ENCODE peak calls at places on chromosomes 5 and 9, in four cellular contexts. H, F, K and U are unnamed samples.
A peak's percentile ranks its signal among the peaks of the same experiment; 100 is the strongest.

GRCh38 chr5:124744170-124744911 is 2.1 kb downstream of the ZNF608 start:
- DNase-seq in K (no peak), H (no peak), F (no peak), U (no peak)

GRCh38 chr9:110255417-110256141 is 728 bp downstream of the TXN start:
- DNase-seq in F (peak; percentile 48), K (no peak), H (peak; percentile 29), U (no peak)

GRCh38 chr9:112725961-112726360 is 8.0 kb upstream of the INIP start:
- DNase-seq in F (no peak), K (no peak), H (no peak), U (no peak)

GRCh38 chr9:131477816-131478419 is 24.8 kb upstream of the POMT1 start:
- DNase-seq in F (no peak), H (no peak), K (no peak), U (no peak)

GRCh38 chr9:78167356-78167755 is 68.5 kb upstream of the CEP78 start:
- DNase-seq in K (no peak), H (no peak), F (no peak), U (no peak)

GRCh38 chr5:42840279-42840678 is 28.6 kb upstream of the SELENOP start:
- DNase-seq in F (no peak), H (peak; percentile 38), K (no peak), U (no peak)

GRCh38 chr5:159252195-159252594 is 10.9 kb upstream of the UBLCP1 start:
- DNase-seq in K (no peak), F (no peak), H (no peak), U (no peak)

GRCh38 chr9:72633966-72634365 is 112.6 kb downstream of the TMC1 start:
- DNase-seq in H (no peak), K (peak; percentile 15), F (peak; percentile 6), U (no peak)

GRCh38 chr9:135387976-135388375 is 91.6 kb upstream of the PPP1R26 start:
- DNase-seq in F (no peak), H (no peak), K (no peak), U (no peak)

GRCh38 chr5:94884294-94884693 is 265.8 kb downstream of the SLF1 start:
- DNase-seq in H (no peak), F (no peak), K (no peak), U (no peak)

GRCh38 chr5:129133553-129133952 is 39.0 kb downstream of the ISOC1 start:
- DNase-seq in F (no peak), K (no peak), H (no peak), U (no peak)

GRCh38 chr5:129137637-129138036 is 43.1 kb downstream of the ISOC1 start:
- DNase-seq in F (no peak), H (no peak), K (no peak), U (no peak)

DNA sequence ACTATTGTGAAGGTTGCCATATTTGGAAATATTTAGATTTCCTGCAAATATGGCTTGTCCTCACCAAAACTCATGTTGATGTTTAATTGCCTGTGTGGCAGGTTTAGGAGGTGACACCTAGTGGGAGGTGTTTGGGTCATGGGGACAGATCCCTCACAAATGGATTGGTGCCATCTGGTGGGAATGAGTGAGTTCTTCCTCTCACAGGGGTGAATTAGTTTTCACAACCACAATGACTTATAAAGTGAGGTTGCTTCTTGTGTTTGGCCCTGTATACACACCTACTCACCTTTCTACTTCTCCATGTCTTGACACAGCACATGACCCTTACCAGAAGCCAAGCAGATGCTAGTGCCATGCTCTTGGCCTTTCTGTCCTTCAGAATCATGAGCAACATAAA is 41.1 kb downstream of the ISOC1 start:
- DNase-seq in F (no peak), K (peak; percentile 19), H (peak; percentile 21), U (no peak)
- TF ChIP-seq TCF7L2 in F (no peak), K (no peak), H (no peak), U (no peak)

DNA sequence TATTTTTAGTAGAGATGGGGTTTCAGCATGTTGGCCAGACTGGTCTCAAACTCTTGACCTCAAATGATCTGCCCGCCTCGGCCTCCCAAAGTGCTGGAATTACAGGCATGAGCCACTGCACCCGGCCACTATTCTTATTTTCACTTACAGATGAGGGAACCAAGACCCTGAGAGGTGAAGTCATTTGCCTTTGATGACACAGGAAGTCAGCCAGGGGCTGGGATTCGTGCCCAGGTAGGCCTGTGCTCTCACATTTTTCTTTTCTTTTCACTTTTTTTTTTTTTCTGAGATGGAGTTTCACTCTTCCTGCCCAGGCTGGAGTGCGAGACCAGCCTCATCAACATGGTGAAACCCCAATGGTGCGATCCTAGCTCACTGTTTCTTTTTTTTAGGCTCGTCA is 22.2 kb downstream of the ENG start:
- DNase-seq in F (no peak), H (no peak), K (no peak), U (no peak)
- H3K4me3 ChIP-seq in F (no peak overlapping the region), H (no peak overlapping the region), K (no peak overlapping the region), U (no peak overlapping the region)

GRCh38 chr5:177457239-177458121 is 10.9 kb downstream of the PRR7 start:
- DNase-seq in F (peak; percentile 92), K (peak; percentile 97), H (peak; percentile 97), U (peak; percentile 72)

GRCh38 chr5:177458122-177458681 is 11.6 kb downstream of the PRR7 start:
- DNase-seq in K (no peak), F (no peak), H (no peak), U (no peak)

GRCh38 chr5:177459357-177459756 is 12.7 kb downstream of the PRR7 start:
- DNase-seq in F (no peak), K (no peak), H (no peak), U (no peak)

GRCh38 chr5:177459819-177460628 is 13.4 kb downstream of the DBN1 start:
- DNase-seq in K (no peak), F (no peak), H (no peak), U (no peak)

DNA sequence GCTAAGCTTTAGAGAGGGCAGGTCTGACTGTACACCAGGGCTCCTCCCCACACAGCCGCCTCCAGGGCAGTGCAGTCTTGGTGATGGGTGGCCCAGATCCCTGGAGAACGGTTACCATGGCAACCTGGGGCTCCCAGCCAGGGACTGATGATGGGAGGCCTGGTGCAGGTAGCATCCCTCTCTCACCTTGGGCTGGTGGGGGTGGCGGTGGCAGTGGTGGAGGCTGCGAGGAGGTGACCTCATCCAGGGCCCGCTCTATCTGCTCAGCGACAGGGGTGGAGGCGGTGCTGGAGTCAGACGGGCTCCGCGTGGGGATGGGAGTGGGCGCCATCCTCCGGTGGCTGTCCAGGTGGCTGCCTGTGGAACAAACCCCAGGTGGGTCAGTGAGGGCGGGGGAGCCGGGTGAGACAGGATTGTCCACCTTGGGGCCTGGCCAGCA is 12.3 kb downstream of the PRR7 start:
- DNase-seq in K (no peak), H (no peak), F (peak; percentile 41), U (no peak)
- TF ChIP-seq TCF7L2 in K (no peak), H (no peak), F (no peak), U (no peak)

DNA sequence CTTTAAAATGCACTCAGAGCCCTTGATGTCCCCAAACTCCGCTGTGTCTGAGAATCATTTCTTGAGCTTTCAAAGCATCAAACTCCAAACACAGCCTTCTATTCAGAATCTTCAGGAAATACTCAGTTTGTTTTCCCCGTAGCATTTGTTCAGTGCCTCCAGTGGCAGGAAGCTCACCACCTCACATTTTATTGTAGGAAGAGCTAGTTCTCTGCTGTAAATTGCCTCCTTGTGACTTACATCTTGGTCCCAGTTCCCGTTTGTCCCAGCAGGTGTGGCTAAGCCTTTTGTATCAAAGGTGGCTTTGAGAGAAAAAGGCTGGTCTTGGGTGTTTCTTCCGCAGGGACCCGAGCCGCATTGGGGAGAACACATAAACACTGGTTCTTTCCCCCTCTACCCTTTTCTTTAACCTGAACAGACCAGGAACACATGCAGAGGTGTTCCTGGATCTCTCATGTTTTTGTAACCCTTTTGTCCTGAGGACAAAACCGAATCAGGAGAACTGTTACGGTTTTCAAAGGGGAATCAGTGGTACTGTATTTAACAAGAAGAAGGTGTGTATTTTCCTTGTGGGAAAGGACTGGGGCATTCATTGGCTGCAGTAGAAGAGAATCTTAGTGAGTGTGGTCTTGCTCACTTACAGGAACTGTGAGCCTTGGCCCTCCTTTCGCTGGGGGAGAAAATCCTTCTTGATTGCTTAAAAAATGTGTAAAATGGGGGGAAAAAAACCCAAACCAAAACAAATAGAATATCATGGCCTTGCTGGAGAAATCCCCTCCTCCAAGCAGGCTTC is 1.9 kb downstream of the OSMR start:
- DNase-seq in K (no peak), H (no peak), F (no peak), U (no peak)
- H3K4me3 ChIP-seq in K (peak overlapping the region; percentile 61), H (peak overlapping the region; percentile 98), F (no peak overlapping the region), U (peak overlapping the region; percentile 85)

GRCh38 chr5:51977014-51977413 is 593.8 kb downstream of the ISL1 start:
- DNase-seq in H (no peak), F (no peak), K (no peak), U (no peak)
- TF ChIP-seq TCF7L2 in H (no peak), F (no peak), K (no peak), U (no peak)